ENCODE peak calls at places on chromosomes 11 and 22, in seven cellular contexts. One of them, this sample, is unnamed. For H3K9me3, H3K4me1 and H4K20me1, the result is how much of the 10 kb centered on the place peaks cover.

GRCh38 chr11:130533113-130533803 is 84.8 kb downstream of the ADAMTS15 start:
- DNase-seq in hepatocyte: no peak
- DNase-seq in fibroblast of lung: no peak
- DNase-seq in OCI-LY7: no peak
- DNase-seq in PC-3: no peak
- DNase-seq in HCT116: no peak
- DNase-seq in SK-N-SH: peak
- DNase-seq in this sample: no peak

GRCh38 chr11:8707541-8708270 is 25.1 kb downstream of the RPL27A start:
- DNase-seq in hepatocyte: no peak
- DNase-seq in fibroblast of lung: no peak
- DNase-seq in OCI-LY7: no peak
- DNase-seq in PC-3: no peak
- DNase-seq in HCT116: no peak
- DNase-seq in SK-N-SH: no peak
- DNase-seq in this sample: no peak

GRCh38 chr22:49492308-49492707 is 335.4 kb downstream of the BRD1 start:
- DNase-seq in hepatocyte: no peak
- DNase-seq in fibroblast of lung: no peak
- DNase-seq in OCI-LY7: no peak
- DNase-seq in PC-3: no peak
- DNase-seq in HCT116: no peak
- DNase-seq in SK-N-SH: no peak
- DNase-seq in this sample: no peak

GRCh38 chr11:31808721-31809542 is 2.2 kb downstream of the PAX6 start:
- DNase-seq in hepatocyte: no peak
- DNase-seq in fibroblast of lung: no peak
- DNase-seq in OCI-LY7: no peak
- DNase-seq in PC-3: peak
- DNase-seq in HCT116: no peak
- DNase-seq in SK-N-SH: no peak
- DNase-seq in this sample: no peak

GRCh38 chr11:114586797-114587196 is 8.8 kb downstream of the NXPE4 start:
- DNase-seq in hepatocyte: no peak
- DNase-seq in fibroblast of lung: no peak
- DNase-seq in OCI-LY7: peak
- DNase-seq in PC-3: peak
- DNase-seq in HCT116: no peak
- DNase-seq in SK-N-SH: no peak
- DNase-seq in this sample: no peak

GRCh38 chr11:130371004-130371590 is 56.4 kb upstream of the ZBTB44 start:
- DNase-seq in hepatocyte: no peak
- DNase-seq in fibroblast of lung: no peak
- DNase-seq in OCI-LY7: peak
- DNase-seq in PC-3: peak
- DNase-seq in HCT116: no peak
- DNase-seq in SK-N-SH: no peak
- DNase-seq in this sample: no peak

GRCh38 chr11:65860278-65861164 is at the start of gene MUS81:
- DNase-seq in hepatocyte: peak
- DNase-seq in fibroblast of lung: peak
- DNase-seq in OCI-LY7: peak
- DNase-seq in PC-3: peak
- DNase-seq in HCT116: peak
- DNase-seq in SK-N-SH: peak
- DNase-seq in this sample: peak

GRCh38 chr11:23155503-23155902 is 295.2 kb upstream of the CCDC179 start:
- DNase-seq in hepatocyte: no peak
- DNase-seq in fibroblast of lung: no peak
- DNase-seq in OCI-LY7: no peak
- DNase-seq in PC-3: no peak
- DNase-seq in HCT116: no peak
- DNase-seq in SK-N-SH: no peak
- DNase-seq in this sample: no peak

GRCh38 chr22:21447694-21448402 is 19.3 kb upstream of the TMEM191C start:
- DNase-seq in hepatocyte: no peak
- DNase-seq in fibroblast of lung: no peak
- DNase-seq in OCI-LY7: no peak
- DNase-seq in PC-3: no peak
- DNase-seq in HCT116: no peak
- DNase-seq in SK-N-SH: peak
- DNase-seq in this sample: no peak

GRCh38 chr22:40326905-40327735 is 19.2 kb upstream of the ADSL start:
- DNase-seq in hepatocyte: peak
- DNase-seq in fibroblast of lung: peak
- DNase-seq in OCI-LY7: no peak
- DNase-seq in PC-3: peak
- DNase-seq in HCT116: no peak
- DNase-seq in SK-N-SH: no peak
- DNase-seq in this sample: no peak

GRCh38 chr11:74171630-74172465 is 759 bp downstream of the PPME1 start:
- DNase-seq in hepatocyte: no peak
- DNase-seq in fibroblast of lung: peak
- DNase-seq in OCI-LY7: no peak
- DNase-seq in PC-3: peak
- DNase-seq in HCT116: no peak
- DNase-seq in SK-N-SH: no peak
- DNase-seq in this sample: no peak

GRCh38 chr11:75450826-75451783 is 18.1 kb upstream of the KLHL35 start:
- DNase-seq in hepatocyte: no peak
- DNase-seq in fibroblast of lung: no peak
- DNase-seq in OCI-LY7: peak
- DNase-seq in PC-3: peak
- DNase-seq in HCT116: no peak
- DNase-seq in SK-N-SH: peak
- DNase-seq in this sample: no peak

GRCh38 chr22:28930357-28931007 is 47.1 kb downstream of the ZNRF3 start:
- DNase-seq in hepatocyte: no peak
- DNase-seq in fibroblast of lung: no peak
- DNase-seq in OCI-LY7: peak
- DNase-seq in PC-3: no peak
- DNase-seq in HCT116: no peak
- DNase-seq in SK-N-SH: no peak
- DNase-seq in this sample: no peak

GRCh38 chr11:94511932-94512781 is at the start of gene C11orf97:
- DNase-seq in hepatocyte: peak
- DNase-seq in fibroblast of lung: peak
- DNase-seq in OCI-LY7: no peak
- DNase-seq in PC-3: peak
- DNase-seq in HCT116: no peak
- DNase-seq in SK-N-SH: peak
- DNase-seq in this sample: no peak

GRCh38 chr22:35306350-35306967 is 6.8 kb downstream of the TOM1 start:
- DNase-seq in hepatocyte: no peak
- DNase-seq in fibroblast of lung: no peak
- DNase-seq in OCI-LY7: peak
- DNase-seq in PC-3: no peak
- DNase-seq in HCT116: no peak
- DNase-seq in SK-N-SH: no peak
- DNase-seq in this sample: no peak

GRCh38 chr22:34324763-34325162 is 404.5 kb upstream of the LARGE1 start:
- DNase-seq in hepatocyte: no peak
- DNase-seq in fibroblast of lung: no peak
- DNase-seq in OCI-LY7: no peak
- DNase-seq in PC-3: no peak
- DNase-seq in HCT116: no peak
- DNase-seq in SK-N-SH: no peak
- DNase-seq in this sample: no peak

GRCh38 chr11:35163209-35163608 is 24.2 kb downstream of the CD44 start:
- DNase-seq in hepatocyte: no peak
- DNase-seq in fibroblast of lung: no peak
- DNase-seq in OCI-LY7: no peak
- DNase-seq in PC-3: peak
- DNase-seq in HCT116: no peak
- DNase-seq in SK-N-SH: no peak
- DNase-seq in this sample: no peak

GRCh38 chr22:25148149-25148691 is 51.4 kb upstream of the CRYBB3 start:
- DNase-seq in hepatocyte: peak
- DNase-seq in fibroblast of lung: no peak
- DNase-seq in OCI-LY7: no peak
- DNase-seq in PC-3: no peak
- DNase-seq in HCT116: no peak
- DNase-seq in SK-N-SH: no peak
- DNase-seq in this sample: no peak

GRCh38 chr22:49214976-49215375 is 612.7 kb downstream of the BRD1 start:
- DNase-seq in hepatocyte: no peak
- DNase-seq in fibroblast of lung: no peak
- DNase-seq in OCI-LY7: no peak
- DNase-seq in PC-3: no peak
- DNase-seq in HCT116: no peak
- DNase-seq in SK-N-SH: no peak
- DNase-seq in this sample: no peak

GRCh38 chr11:103297900-103298299 is 188.7 kb downstream of the DYNC2H1 start:
- DNase-seq in hepatocyte: no peak
- DNase-seq in fibroblast of lung: no peak
- DNase-seq in OCI-LY7: no peak
- DNase-seq in PC-3: no peak
- DNase-seq in HCT116: no peak
- DNase-seq in SK-N-SH: no peak
- DNase-seq in this sample: no peak

GRCh38 chr11:103294516-103294915 is 185.3 kb downstream of the DYNC2H1 start:
- DNase-seq in hepatocyte: no peak
- DNase-seq in fibroblast of lung: no peak
- DNase-seq in OCI-LY7: no peak
- DNase-seq in PC-3: peak
- DNase-seq in HCT116: no peak
- DNase-seq in SK-N-SH: no peak
- DNase-seq in this sample: no peak

DNA sequence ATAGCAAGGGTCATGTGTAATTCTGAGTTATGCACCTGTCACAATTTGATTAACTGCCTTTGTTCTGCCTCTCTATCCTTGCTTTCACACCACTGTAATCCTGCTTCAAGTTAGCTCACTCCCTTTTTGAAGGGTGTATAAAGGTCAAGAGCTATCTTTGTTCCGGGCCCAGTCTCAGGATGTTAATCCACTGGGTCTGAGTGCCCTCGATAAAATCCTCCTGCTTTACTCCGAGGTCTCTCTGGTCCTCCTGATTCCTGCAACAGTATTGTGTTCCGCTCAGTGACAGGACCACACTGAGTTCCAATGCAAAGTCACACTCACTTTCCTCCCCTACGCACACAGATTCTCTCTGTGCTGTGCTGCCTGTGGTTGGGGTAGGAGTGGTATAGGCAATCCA is 186.5 kb downstream of the DYNC2H1 start:
- DNase-seq in hepatocyte: no peak
- DNase-seq in fibroblast of lung: peak
- DNase-seq in OCI-LY7: peak
- DNase-seq in PC-3: no peak
- DNase-seq in HCT116: peak
- DNase-seq in SK-N-SH: no peak
- DNase-seq in this sample: no peak
- H3K9me3 ChIP-seq in hepatocyte: under half
- H3K9me3 ChIP-seq in fibroblast of lung: under half
- H3K9me3 ChIP-seq in OCI-LY7: under half
- H3K9me3 ChIP-seq in PC-3: under half
- H3K9me3 ChIP-seq in HCT116: under half
- H3K9me3 ChIP-seq in SK-N-SH: under half
- H3K9me3 ChIP-seq in this sample: under half

GRCh38 chr11:48051217-48051848 is 71.0 kb downstream of the PTPRJ start:
- DNase-seq in hepatocyte: no peak
- DNase-seq in fibroblast of lung: no peak
- DNase-seq in OCI-LY7: peak
- DNase-seq in PC-3: no peak
- DNase-seq in HCT116: no peak
- DNase-seq in SK-N-SH: no peak
- DNase-seq in this sample: no peak

GRCh38 chr11:48050304-48050703 is 69.9 kb downstream of the PTPRJ start:
- DNase-seq in hepatocyte: no peak
- DNase-seq in fibroblast of lung: no peak
- DNase-seq in OCI-LY7: no peak
- DNase-seq in PC-3: no peak
- DNase-seq in HCT116: no peak
- DNase-seq in SK-N-SH: no peak
- DNase-seq in this sample: no peak

GRCh38 chr11:48052183-48053040 is 72.1 kb downstream of the PTPRJ start:
- DNase-seq in hepatocyte: peak
- DNase-seq in fibroblast of lung: peak
- DNase-seq in OCI-LY7: peak
- DNase-seq in PC-3: peak
- DNase-seq in HCT116: peak
- DNase-seq in SK-N-SH: no peak
- DNase-seq in this sample: no peak

GRCh38 chr11:48047616-48048015 is 67.3 kb downstream of the PTPRJ start:
- DNase-seq in hepatocyte: peak
- DNase-seq in fibroblast of lung: no peak
- DNase-seq in OCI-LY7: no peak
- DNase-seq in PC-3: no peak
- DNase-seq in HCT116: no peak
- DNase-seq in SK-N-SH: no peak
- DNase-seq in this sample: no peak

DNA sequence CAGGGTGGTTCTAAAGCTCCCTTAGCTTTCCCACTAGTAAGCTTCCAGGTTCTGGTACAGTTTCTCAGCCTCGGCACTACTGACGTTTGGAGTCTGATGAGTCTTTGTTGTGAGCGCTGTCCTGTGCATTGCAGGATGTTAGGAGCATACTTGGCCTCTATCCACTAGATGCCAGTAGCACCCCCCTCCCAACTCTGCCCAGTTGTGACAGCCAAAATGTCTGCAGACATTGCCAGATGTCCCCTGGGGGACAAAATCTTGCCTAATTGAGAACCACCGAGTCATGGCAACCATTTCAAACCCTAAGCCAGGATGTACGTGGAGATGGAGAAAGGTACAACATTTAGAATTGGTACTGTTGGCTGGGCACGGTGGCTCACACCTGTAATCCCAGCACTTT is 68.7 kb downstream of the PTPRJ start:
- DNase-seq in hepatocyte: no peak
- DNase-seq in fibroblast of lung: no peak
- DNase-seq in OCI-LY7: no peak
- DNase-seq in PC-3: peak
- DNase-seq in HCT116: no peak
- DNase-seq in SK-N-SH: no peak
- DNase-seq in this sample: no peak
- H3K4me1 ChIP-seq in hepatocyte: under half
- H3K4me1 ChIP-seq in fibroblast of lung: under half
- H3K4me1 ChIP-seq in OCI-LY7: half or more
- H3K4me1 ChIP-seq in PC-3: half or more
- H3K4me1 ChIP-seq in HCT116: under half
- H3K4me1 ChIP-seq in SK-N-SH: under half
- H3K4me1 ChIP-seq in this sample: under half

GRCh38 chr11:2688381-2689231 is 11.2 kb downstream of the KCNQ1OT1 start:
- DNase-seq in hepatocyte: no peak
- DNase-seq in fibroblast of lung: no peak
- DNase-seq in OCI-LY7: no peak
- DNase-seq in PC-3: no peak
- DNase-seq in HCT116: no peak
- DNase-seq in SK-N-SH: no peak
- DNase-seq in this sample: no peak
- H4K20me1 ChIP-seq in hepatocyte: half or more
- H4K20me1 ChIP-seq in fibroblast of lung: under half
- H4K20me1 ChIP-seq in OCI-LY7: under half
- H4K20me1 ChIP-seq in PC-3: under half
- H4K20me1 ChIP-seq in HCT116: under half
- H4K20me1 ChIP-seq in SK-N-SH: half or more
- H4K20me1 ChIP-seq in this sample: under half

DNA sequence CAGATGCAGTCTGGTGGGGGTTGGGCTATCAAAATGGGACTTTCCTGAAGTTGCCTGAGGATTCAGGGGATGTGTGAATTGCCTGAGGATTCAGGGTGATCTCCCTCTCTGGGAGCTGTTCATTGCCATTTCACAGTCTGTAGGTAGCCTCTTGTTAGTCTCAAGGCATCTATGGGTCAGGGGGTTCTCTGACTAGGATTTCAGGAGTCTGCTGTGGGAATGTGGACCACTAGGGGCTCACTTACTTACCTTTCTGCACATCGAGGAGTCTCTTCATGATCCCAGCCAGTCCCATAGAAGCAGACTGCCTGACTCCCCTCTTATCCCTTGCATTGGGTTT is 54.0 kb downstream of the KCNQ1OT1 start:
- DNase-seq in hepatocyte: no peak
- DNase-seq in fibroblast of lung: no peak
- DNase-seq in OCI-LY7: no peak
- DNase-seq in PC-3: no peak
- DNase-seq in HCT116: no peak
- DNase-seq in SK-N-SH: no peak
- DNase-seq in this sample: no peak
- H3K9me3 ChIP-seq in hepatocyte: half or more
- H3K9me3 ChIP-seq in fibroblast of lung: under half
- H3K9me3 ChIP-seq in OCI-LY7: under half
- H3K9me3 ChIP-seq in PC-3: under half
- H3K9me3 ChIP-seq in HCT116: under half
- H3K9me3 ChIP-seq in SK-N-SH: under half
- H3K9me3 ChIP-seq in this sample: under half